ENCODE peak calls at places on chromosomes 3 and 15, in ten cellular contexts. E is left ventricle myocardium inferior; D is BJ; O is CD4-positive, alpha-beta T cell; V is transverse colon; Y is fibroblast of mammary gland; K is CD8-positive, alpha-beta T cell; X is progenitor cell of endocrine pancreas; Z is fibroblast of pulmonary artery; S is heart left ventricle. N is an unnamed sample.

GRCh38 chr3:25495304-25495703 is 67.2 kb downstream of the RARB start:
- DNase-seq in Y (no peak), V (no peak), E (no peak), X (no peak), Z (no peak), D (no peak), S (no peak), O (no peak), K (no peak), N (no peak)

GRCh38 chr15:63492541-63493077 is 11.8 kb upstream of the USP3 start:
- DNase-seq in S (no peak), Y (peak), D (no peak), Z (peak), X (no peak), E (no peak), V (no peak), K (no peak), O (no peak), N (no peak)

GRCh38 chr15:98548172-98548971 is 100.0 kb upstream of the IGF1R start:
- DNase-seq in X (peak), E (peak), Z (peak), K (peak), D (no peak), Y (peak), O (peak), V (peak), S (peak), N (no peak)

GRCh38 chr3:8464668-8465067 is 37.0 kb upstream of the LMCD1 start:
- DNase-seq in O (no peak), E (no peak), D (no peak), Y (no peak), X (no peak), Z (no peak), S (no peak), V (no peak), K (no peak), N (no peak)

GRCh38 chr3:39103324-39103693 is 4.1 kb downstream of the GORASP1 start:
- DNase-seq in O (no peak), Z (no peak), S (no peak), Y (no peak), K (no peak), V (no peak), E (no peak), X (no peak), D (no peak), N (no peak)

GRCh38 chr3:174202146-174202545 is 657.0 kb upstream of the NAALADL2 start:
- DNase-seq in S (peak), Z (no peak), K (no peak), E (no peak), D (no peak), Y (no peak), V (no peak), O (no peak), X (no peak), N (no peak)

GRCh38 chr15:48865387-48866079 is 12.4 kb upstream of the EID1 start:
- DNase-seq in V (no peak), S (no peak), K (no peak), Z (peak), O (no peak), Y (peak), D (no peak), E (no peak), X (no peak), N (no peak)

GRCh38 chr3:47661121-47661752 is 82.6 kb upstream of the CSPG5 start:
- DNase-seq in Y (peak), O (no peak), K (no peak), E (no peak), X (no peak), D (peak), Z (peak), S (no peak), V (no peak), N (no peak)

GRCh38 chr3:151124476-151124875 is 39.0 kb downstream of the MED12L start:
- DNase-seq in O (no peak), S (no peak), E (no peak), Z (no peak), K (no peak), Y (no peak), X (no peak), V (no peak), D (no peak), N (no peak)

GRCh38 chr3:158248261-158248660 is 138.4 kb downstream of the RSRC1 start:
- DNase-seq in D (no peak), X (no peak), V (no peak), O (no peak), E (no peak), Y (no peak), K (no peak), S (no peak), Z (no peak), N (no peak)

GRCh38 chr3:47604145-47604544 is 25.5 kb upstream of the CSPG5 start:
- DNase-seq in Y (no peak), Z (no peak), S (no peak), X (no peak), K (no peak), O (no peak), D (no peak), E (no peak), V (no peak), N (no peak)

GRCh38 chr3:64214002-64214696 is 11.1 kb downstream of the PRICKLE2 start:
- DNase-seq in E (peak), O (no peak), V (peak), S (peak), Y (peak), X (no peak), K (no peak), D (no peak), Z (peak), N (no peak)

GRCh38 chr3:186109897-186110803 is 1.3 kb upstream of the ETV5 start:
- DNase-seq in O (no peak), K (no peak), Y (peak), E (no peak), X (no peak), S (no peak), Z (peak), V (no peak), D (no peak), N (peak)

GRCh38 chr3:12964713-12965612 is 108.3 kb downstream of the IQSEC1 start:
- DNase-seq in Y (no peak), O (no peak), S (no peak), X (no peak), D (no peak), K (no peak), E (no peak), Z (no peak), V (no peak), N (no peak)

GRCh38 chr3:22835041-22835440 is 368.1 kb upstream of the UBE2E2 start:
- DNase-seq in E (no peak), X (no peak), O (no peak), D (no peak), V (no peak), S (no peak), Y (peak), K (no peak), Z (peak), N (no peak)

DNA sequence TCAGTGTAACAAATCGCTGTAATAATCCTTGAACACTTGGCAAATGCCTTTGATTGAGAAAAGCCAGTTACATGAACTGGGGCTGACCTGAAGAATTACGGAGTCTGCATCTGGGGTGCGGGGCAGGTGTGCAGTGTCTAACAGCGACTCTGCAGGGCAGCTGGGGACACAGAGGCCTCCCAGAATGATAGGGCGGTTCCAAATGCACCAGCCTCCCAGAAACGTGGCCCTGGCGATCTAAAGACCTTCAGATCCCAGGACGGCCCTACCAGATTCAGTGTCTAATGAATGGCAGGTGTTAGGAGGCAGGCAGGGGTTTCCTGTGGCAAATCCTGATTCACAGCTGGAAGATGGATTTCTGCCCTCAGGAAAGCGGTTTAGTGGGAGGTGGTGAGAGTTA is 100.6 kb upstream of the RGMA start:
- DNase-seq in E (no peak), D (no peak), Y (no peak), S (no peak), Z (no peak), X (no peak), O (no peak), K (no peak), V (no peak), N (no peak)
- TF ChIP-seq CTCF in E (no peak), D (no peak), Y (no peak), S (no peak), Z (no peak), X (no peak), O (no peak), K (no peak), V (no peak), N (no peak)

DNA sequence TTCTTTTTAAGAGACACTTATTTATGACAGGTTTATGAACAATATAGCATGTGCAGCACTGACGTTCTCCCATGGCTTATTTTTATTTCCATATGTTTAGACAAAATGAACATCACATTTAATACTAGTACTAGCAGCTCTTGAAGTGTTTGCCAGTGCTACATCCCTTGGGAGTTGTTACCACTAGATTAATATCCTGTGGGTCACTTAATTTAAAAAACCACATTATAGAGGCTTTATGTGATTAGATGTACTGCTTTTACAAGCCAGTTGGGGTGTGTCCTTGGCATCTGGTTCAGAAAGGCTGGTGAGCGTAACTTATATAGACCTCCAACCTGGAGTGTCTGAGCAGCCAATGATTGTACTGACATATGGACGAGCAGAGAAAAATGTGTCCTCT is 306.3 kb upstream of the ATP11B start:
- DNase-seq in V (no peak), Z (no peak), K (no peak), D (no peak), E (no peak), Y (no peak), S (no peak), X (no peak), O (no peak), N (no peak)
- TF ChIP-seq CTCF in V (no peak), Z (no peak), K (no peak), D (no peak), E (no peak), Y (no peak), S (no peak), X (no peak), O (no peak), N (no peak)

GRCh38 chr3:182686033-182686886 is 107.0 kb upstream of the ATP11B start:
- DNase-seq in Z (no peak), Y (no peak), O (no peak), V (no peak), D (no peak), X (no peak), S (no peak), E (no peak), K (no peak), N (no peak)

GRCh38 chr3:182683335-182684257 is 109.7 kb upstream of the ATP11B start:
- DNase-seq in Z (peak), Y (peak), S (peak), E (peak), X (peak), V (peak), D (peak), K (peak), O (peak), N (peak)

GRCh38 chr3:182682263-182683229 is 110.8 kb upstream of the ATP11B start:
- DNase-seq in D (no peak), O (peak), Y (peak), X (peak), Z (peak), E (peak), S (peak), K (peak), V (peak), N (peak)
- TF ChIP-seq CTCF in D (peak), O (peak), Y (no peak), X (peak), Z (peak), E (peak), S (no peak), K (no peak), V (peak), N (peak)

GRCh38 chr15:93159892-93160398 is 70.9 kb upstream of the RGMA start:
- DNase-seq in O (no peak), V (no peak), E (no peak), K (no peak), Z (no peak), S (no peak), Y (no peak), D (no peak), X (no peak), N (no peak)
- TF ChIP-seq CTCF in O (no peak), V (no peak), E (no peak), K (no peak), Z (no peak), S (no peak), Y (no peak), D (no peak), X (no peak), N (no peak)

N was measured in GM06990.